ENCODE peak calls at places on chromosomes 5 and 9, in four cellular contexts. Z is cardiac muscle cell, Y is body of pancreas, B is upper lobe of left lung. D is an unnamed sample.

GRCh38 chr9:118104385-118104784 is 400.2 kb downstream of the TLR4 start:
- DNase-seq in Z (no peak), B (no peak), Y (no peak), D (no peak)

GRCh38 chr5:105581988-105582690 is 2019.5 kb upstream of the NUDT12 start:
- DNase-seq in Y (no peak), Z (no peak), B (no peak), D (peak; percentile 69)

GRCh38 chr9:34552986-34553385 is 30.2 kb upstream of the ENHO start:
- DNase-seq in Z (no peak), B (no peak), Y (no peak), D (no peak)

GRCh38 chr9:130669965-130670364 is 5.6 kb downstream of the PRDM12 start:
- DNase-seq in Y (no peak), B (no peak), Z (no peak), D (no peak)

GRCh38 chr9:137423810-137424291 is 658 bp downstream of the NOXA1 start:
- DNase-seq in Z (no peak), B (no peak), Y (peak; percentile 57), D (no peak)

GRCh38 chr9:129664664-129665007 is 811 bp upstream of the PRRX2 start:
- DNase-seq in Y (no peak), B (no peak), Z (no peak), D (no peak)

GRCh38 chr9:16387382-16387781 is 483.1 kb downstream of the BNC2 start:
- DNase-seq in Y (no peak), B (no peak), Z (peak; percentile 25), D (no peak)

GRCh38 chr9:38278931-38279532 is 113.5 kb upstream of the ALDH1B1 start:
- DNase-seq in Z (no peak), B (no peak), Y (no peak), D (no peak)

GRCh38 chr9:134688661-134689319 is 47.2 kb downstream of the COL5A1 start:
- DNase-seq in Y (no peak), B (no peak), Z (no peak), D (no peak)

GRCh38 chr5:123297866-123298265 is 125.3 kb downstream of the CEP120 start:
- DNase-seq in Z (no peak), Y (no peak), B (no peak), D (no peak)

GRCh38 chr5:180645609-180646204 is 3.7 kb downstream of the FLT4 start:
- DNase-seq in Y (no peak), Z (no peak), B (peak; percentile 81), D (no peak)

DNA sequence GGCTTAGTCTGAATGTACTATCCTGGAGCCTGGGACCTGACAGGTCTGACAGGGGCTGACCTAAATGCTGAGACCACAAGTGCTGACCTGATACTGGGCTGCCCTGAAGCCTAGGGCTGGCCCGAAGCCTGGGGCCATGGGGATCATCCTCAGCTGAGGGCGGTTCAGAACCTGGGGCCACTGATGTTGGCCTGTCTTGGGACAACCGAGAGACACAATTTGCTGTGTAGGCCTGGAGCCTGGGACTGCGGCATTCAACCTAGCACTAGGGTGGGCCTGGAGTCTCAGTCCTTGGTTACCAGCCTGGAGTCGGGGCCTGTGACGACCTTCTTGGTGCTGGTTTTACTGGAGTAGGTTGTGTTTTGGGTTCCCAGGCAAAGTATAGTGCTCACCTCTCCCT is 46.3 kb downstream of the SRFBP1 start:
- DNase-seq in B (peak; percentile 25), Y (no peak), Z (no peak), D (no peak)
- H3K27ac ChIP-seq in B (no peak overlapping the region), Y (no peak overlapping the region), Z (no peak overlapping the region), D (no peak overlapping the region)

GRCh38 chr5:95976606-95977005 is 15.0 kb upstream of the ELL2 start:
- DNase-seq in Y (no peak), B (no peak), Z (no peak), D (no peak)
- H3K9me3 ChIP-seq in Y (no peaks in the 10 kb centered on the region), B (no peaks in the 10 kb centered on the region), Z (no peaks in the 10 kb centered on the region), D (no peaks in the 10 kb centered on the region)

DNA sequence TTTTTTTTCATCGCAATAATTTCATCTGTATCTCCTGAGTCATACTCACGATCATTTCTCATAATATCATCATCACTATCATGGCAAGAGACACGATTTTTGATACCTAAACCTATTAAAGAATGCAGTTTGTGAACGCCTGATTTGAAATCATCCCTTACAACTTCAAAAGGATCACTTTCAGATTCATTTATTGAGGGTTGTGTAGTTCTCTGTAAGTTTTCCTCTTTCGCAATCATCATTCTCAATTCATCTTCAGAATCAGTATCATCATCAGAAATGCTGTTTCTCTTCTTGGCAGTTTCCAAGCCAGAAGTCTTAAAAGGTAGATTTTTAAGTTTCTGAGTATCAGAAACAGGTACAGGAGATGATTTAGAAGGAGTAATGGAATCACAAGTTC is 9.7 kb downstream of the NOL8 start:
- DNase-seq in Z (no peak), Y (no peak), B (no peak), D (no peak)
- H3K4me3 ChIP-seq in Z (no peak overlapping the region), Y (no peak overlapping the region), B (no peak overlapping the region), D (no peak overlapping the region)

GRCh38 chr5:9787813-9788600 is 157.9 kb upstream of the TAS2R1 start:
- DNase-seq in Y (no peak), B (no peak), Z (peak; percentile 45), D (no peak)

GRCh38 chr5:9785751-9786150 is 155.6 kb upstream of the TAS2R1 start:
- DNase-seq in B (no peak), Y (no peak), Z (no peak), D (no peak)

GRCh38 chr5:9789818-9790217 is 159.7 kb upstream of the TAS2R1 start:
- DNase-seq in B (no peak), Y (no peak), Z (peak; percentile 14), D (no peak)

GRCh38 chr5:9786378-9787360 is 156.5 kb upstream of the TAS2R1 start:
- DNase-seq in Z (no peak), Y (no peak), B (no peak), D (no peak)

DNA sequence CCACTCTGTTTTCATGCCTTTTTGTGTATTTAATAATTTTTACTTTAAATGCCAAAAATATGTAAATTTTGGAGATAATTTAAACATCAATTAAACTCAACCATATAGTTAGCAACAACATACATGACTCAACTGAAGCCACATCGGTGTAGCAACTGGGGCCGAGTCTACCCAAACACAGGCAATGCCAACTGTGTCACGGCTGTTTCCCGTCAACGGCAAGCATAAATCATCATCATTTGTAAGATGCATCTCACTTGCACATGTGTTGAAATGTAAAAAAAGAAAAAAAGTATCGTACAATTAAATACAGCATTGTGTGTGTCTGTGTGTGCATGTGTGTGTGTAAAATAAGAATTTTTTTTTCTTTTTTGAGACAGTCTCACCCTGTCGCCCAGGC is 160.1 kb upstream of the TAS2R1 start:
- DNase-seq in Z (peak; percentile 27), Y (no peak), B (no peak), D (no peak)
- H3K27ac ChIP-seq in Z (no peak overlapping the region), Y (no peak overlapping the region), B (no peak overlapping the region), D (no peak overlapping the region)

D was measured in SJCRH30.